ENCODE peak calls at places on chromosomes 3 and 15, in nine cellular contexts. R is GM23338, M is ovary, E is pancreas, F is mammary epithelial cell, H is foreskin fibroblast, K is psoas muscle, I is upper lobe of right lung, C is IMR-90. A is an unnamed sample.

GRCh38 chr3:192888121-192888520 is 29.5 kb downstream of the MB21D2 start:
- DNase-seq in C (no peak), K (no peak), H (peak), I (no peak), E (no peak), M (no peak), R (no peak), F (no peak), A (peak)

GRCh38 chr3:12832350-12833225 is 8.8 kb downstream of the RPL32 start:
- DNase-seq in R (no peak), C (no peak), H (peak), K (no peak), I (no peak), E (no peak), F (no peak), M (no peak), A (no peak)

GRCh38 chr3:166829896-166830295 is 550.2 kb downstream of the ZBBX start:
- DNase-seq in M (no peak), I (no peak), E (no peak), C (no peak), F (no peak), H (no peak), R (no peak), K (no peak), A (no peak)

GRCh38 chr3:197444793-197445403 is 110.9 kb downstream of the BDH1 start:
- DNase-seq in M (no peak), F (no peak), H (no peak), I (peak), R (no peak), E (no peak), K (no peak), C (no peak), A (no peak)

GRCh38 chr15:45665261-45665660 is 30.4 kb downstream of the SQOR start:
- DNase-seq in F (no peak), H (no peak), C (no peak), E (no peak), K (no peak), I (no peak), M (no peak), R (no peak), A (no peak)

GRCh38 chr3:115986555-115987207 is 363.4 kb downstream of the GAP43 start:
- DNase-seq in I (no peak), R (peak), H (peak), C (peak), E (no peak), K (no peak), F (peak), M (no peak), A (peak)

GRCh38 chr3:14699643-14700042 is 24.7 kb downstream of the C3orf20 start:
- DNase-seq in I (no peak), K (no peak), H (no peak), F (no peak), R (no peak), C (no peak), M (no peak), E (no peak), A (no peak)

GRCh38 chr3:15651396-15651795 is 49.9 kb downstream of the BTD start:
- DNase-seq in H (no peak), F (no peak), E (no peak), I (no peak), C (no peak), R (no peak), K (no peak), M (no peak), A (no peak)

GRCh38 chr3:138227650-138228049 is 40.5 kb downstream of the ARMC8 start:
- DNase-seq in I (no peak), H (peak), R (no peak), E (no peak), F (no peak), M (no peak), K (no peak), C (peak), A (peak)

GRCh38 chr15:69634860-69635259 is 182.2 kb downstream of the RPLP1 start:
- DNase-seq in M (no peak), H (no peak), C (no peak), I (no peak), R (no peak), K (no peak), F (no peak), E (no peak), A (no peak)

GRCh38 chr15:31977812-31978662 is 52.3 kb upstream of the CHRNA7 start:
- DNase-seq in F (no peak), I (peak), R (peak), K (no peak), H (peak), M (peak), E (no peak), C (peak), A (peak)

GRCh38 chr15:31977138-31977537 is 53.2 kb upstream of the CHRNA7 start:
- DNase-seq in C (no peak), H (no peak), R (no peak), I (no peak), K (no peak), E (no peak), F (no peak), M (no peak), A (no peak)

GRCh38 chr15:31974154-31974794 is 56.0 kb upstream of the CHRNA7 start:
- DNase-seq in K (no peak), R (peak), M (no peak), I (no peak), F (no peak), E (no peak), C (no peak), H (no peak), A (no peak)

GRCh38 chr15:31974855-31975421 is 55.4 kb upstream of the CHRNA7 start:
- DNase-seq in E (no peak), R (peak), I (no peak), H (peak), C (peak), F (no peak), K (no peak), M (no peak), A (peak)

GRCh38 chr15:31975446-31976229 is 54.7 kb upstream of the CHRNA7 start:
- DNase-seq in H (peak), I (no peak), R (peak), M (no peak), F (no peak), C (no peak), K (no peak), E (no peak), A (no peak)
- TF ChIP-seq CTCF in H (no peak), I (no peak), R (no peak), M (no peak), F (peak), C (no peak), K (no peak), E (no peak), A (no peak)

GRCh38 chr15:37096878-37097568 is 3.3 kb downstream of the MEIS2 start:
- DNase-seq in F (no peak), C (peak), K (no peak), E (no peak), M (peak), R (no peak), H (peak), I (no peak), A (peak)

GRCh38 chr15:37094542-37095196 is 5.7 kb downstream of the MEIS2 start:
- DNase-seq in E (no peak), I (no peak), F (no peak), M (no peak), H (peak), R (no peak), K (no peak), C (peak), A (peak)

GRCh38 chr15:37098468-37099320 is 1.7 kb downstream of the MEIS2 start:
- DNase-seq in F (peak), M (peak), K (peak), E (peak), R (peak), H (peak), I (no peak), C (peak), A (peak)

GRCh38 chr15:37095197-37095992 is 5.0 kb downstream of the MEIS2 start:
- DNase-seq in E (no peak), R (peak), H (no peak), I (no peak), M (no peak), F (no peak), K (no peak), C (no peak), A (no peak)

GRCh38 chr15:37095993-37096877 is 4.1 kb downstream of the MEIS2 start:
- DNase-seq in I (no peak), E (no peak), M (peak), R (peak), F (no peak), K (no peak), C (no peak), H (peak), A (no peak)
- H3K4me3 ChIP-seq in I (peak), E (peak), M (peak), R (peak), F (no peak), K (peak), C (peak), H (peak), A (peak)

GRCh38 chr15:85412956-85413854 is 32.8 kb downstream of the AKAP13 start:
- DNase-seq in K (peak), M (no peak), I (peak), F (peak), H (peak), R (no peak), E (peak), C (peak), A (peak)
- TF ChIP-seq CTCF in K (no peak), M (no peak), I (no peak), F (peak), H (no peak), R (no peak), E (no peak), C (no peak), A (no peak)

DNA sequence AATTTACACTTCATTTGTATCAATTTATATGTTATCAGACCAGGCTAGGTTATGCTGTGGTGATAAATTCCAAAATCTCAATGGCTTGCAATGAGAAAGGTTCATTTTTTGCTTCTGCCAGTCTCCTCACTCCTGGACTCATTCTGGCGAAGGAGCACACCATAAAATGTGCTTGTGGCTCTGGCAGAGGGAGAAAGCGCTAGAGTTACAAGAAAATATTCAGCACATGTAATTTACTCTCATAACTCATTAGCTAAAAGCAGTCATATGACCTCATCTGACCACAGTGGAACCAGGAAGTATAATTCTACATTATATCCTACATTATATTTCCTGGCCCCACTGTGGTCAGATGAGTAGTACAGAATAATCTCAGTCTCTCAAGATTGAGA is 193.8 kb downstream of the BCHE start:
- DNase-seq in E (no peak), M (no peak), F (peak), C (peak), H (peak), I (no peak), K (no peak), R (no peak), A (peak)
- H3K4me3 ChIP-seq in E (no peak), M (no peak), F (no peak), C (no peak), H (no peak), I (no peak), K (no peak), R (no peak), A (no peak)

GRCh38 chr3:33318709-33319380 is 41.6 kb downstream of the FBXL2 start:
- DNase-seq in I (no peak), K (no peak), R (peak), F (no peak), M (no peak), E (no peak), H (peak), C (peak), A (peak)
- TF ChIP-seq CTCF in I (no peak), K (peak), R (peak), F (peak), M (no peak), E (no peak), H (peak), C (peak), A (peak)

GRCh38 chr15:34240537-34240936 is 15.7 kb downstream of the EMC4 start:
- DNase-seq in R (no peak), E (no peak), H (no peak), C (no peak), M (no peak), I (no peak), F (no peak), K (no peak), A (no peak)

GRCh38 chr15:34243226-34243625 is 18.4 kb downstream of the EMC4 start:
- DNase-seq in R (no peak), H (no peak), K (no peak), E (no peak), M (no peak), I (no peak), C (peak), F (no peak), A (no peak)

GRCh38 chr15:34241376-34242350 is 16.8 kb downstream of the EMC4 start:
- DNase-seq in R (peak), I (no peak), E (no peak), M (no peak), C (peak), K (no peak), H (peak), F (peak), A (peak)

GRCh38 chr15:34233614-34234013 is 8.8 kb downstream of the EMC4 start:
- DNase-seq in C (no peak), M (no peak), K (no peak), R (no peak), E (no peak), I (no peak), H (no peak), F (no peak), A (no peak)

GRCh38 chr15:34239151-34239761 is 14.4 kb downstream of the EMC4 start:
- DNase-seq in E (no peak), I (no peak), F (peak), R (peak), K (no peak), M (no peak), C (peak), H (peak), A (peak)
- H3K4me3 ChIP-seq in E (no peak), I (no peak), F (no peak), R (no peak), K (no peak), M (no peak), C (no peak), H (no peak), A (no peak)

DNA sequence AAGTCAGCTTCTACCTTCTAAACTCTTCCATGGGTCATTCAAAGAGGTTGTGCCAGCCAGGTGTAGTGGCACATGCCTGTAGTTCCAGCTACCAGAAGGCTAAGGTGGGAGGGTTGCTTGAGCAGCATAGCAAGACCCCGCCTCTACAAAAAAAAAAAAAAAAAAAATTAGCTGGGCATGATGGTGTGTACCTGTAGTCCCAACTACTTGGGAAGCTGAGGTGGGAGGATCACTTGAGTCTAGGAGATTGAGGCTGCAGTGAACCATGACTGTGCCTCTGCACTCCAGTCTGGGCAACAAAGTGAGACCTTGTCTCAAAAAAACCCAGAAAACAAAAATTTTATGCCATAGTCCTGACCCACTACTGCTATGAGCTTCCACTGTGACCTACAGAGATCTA is 126.8 kb downstream of the MDFIC2 start:
- DNase-seq in M (no peak), E (no peak), R (no peak), K (no peak), I (no peak), H (no peak), F (no peak), C (no peak), A (no peak)
- TF ChIP-seq CTCF in M (no peak), E (no peak), R (no peak), K (no peak), I (no peak), H (no peak), F (no peak), C (no peak), A (no peak)